ENCODE peak calls at places on chromosome 1, in five cellular contexts. F is heart left ventricle, D is esophagus muscularis mucosa, Z is tibial nerve, B is uterus. M is an unnamed sample.

GRCh38 chr1:186272486-186272885 is 102.6 kb downstream of the TPR start:
- DNase-seq in F (no peak), Z (no peak), D (no peak), B (no peak), M (no peak)

GRCh38 chr1:101366513-101367215 is 129.8 kb downstream of the S1PR1 start:
- DNase-seq in D (peak; percentile 17), Z (no peak), F (no peak), B (no peak), M (no peak)

GRCh38 chr1:54134301-54134700 is 18.5 kb downstream of the CDCP2 start:
- DNase-seq in B (no peak), Z (no peak), D (no peak), F (no peak), M (no peak)

GRCh38 chr1:204711947-204712701 is 26.6 kb upstream of the LRRN2 start:
- DNase-seq in F (no peak), B (no peak), D (no peak), Z (no peak), M (no peak)

GRCh38 chr1:39788758-39789570 is at the start of gene BMP8B:
- DNase-seq in F (peak; percentile 81), Z (peak; percentile 44), D (no peak), B (no peak), M (peak; percentile 81)

GRCh38 chr1:210250998-210251679 is 18.5 kb downstream of the SERTAD4 start:
- DNase-seq in F (peak; percentile 66), Z (no peak), B (peak; percentile 64), D (no peak), M (peak; percentile 49)

GRCh38 chr1:6423321-6423999 is 1.1 kb upstream of the ESPN start:
- DNase-seq in F (no peak), B (no peak), D (no peak), Z (no peak), M (peak; percentile 65)

GRCh38 chr1:4685466-4685865 is 31.1 kb downstream of the AJAP1 start:
- DNase-seq in B (no peak), F (peak; percentile 11), Z (no peak), D (no peak), M (no peak)

GRCh38 chr1:83702349-83702748 is 296.6 kb downstream of the TTLL7 start:
- DNase-seq in D (no peak), F (no peak), B (no peak), Z (no peak), M (no peak)

GRCh38 chr1:53047737-53048344 is 14.2 kb upstream of the PODN start:
- DNase-seq in Z (no peak), D (no peak), B (no peak), F (no peak), M (no peak)

GRCh38 chr1:45952072-45952471 is 148.7 kb downstream of the MAST2 start:
- DNase-seq in D (no peak), B (no peak), Z (no peak), F (no peak), M (no peak)

GRCh38 chr1:182359645-182360044 is 31.9 kb downstream of the GLUL start:
- DNase-seq in D (no peak), B (no peak), F (no peak), Z (no peak), M (no peak)

GRCh38 chr1:79252598-79252997 is 246.1 kb upstream of the ADGRL4 start:
- DNase-seq in F (no peak), D (no peak), Z (no peak), B (no peak), M (no peak)

GRCh38 chr1:156101880-156102279 is 12.6 kb upstream of the LMNA start:
- DNase-seq in F (peak; percentile 78), Z (no peak), D (no peak), B (no peak), M (no peak)

GRCh38 chr1:3066250-3066711 is 2.7 kb upstream of the PRDM16 start:
- DNase-seq in B (no peak), Z (no peak), D (no peak), F (peak; percentile 82), M (peak; percentile 72)

GRCh38 chr1:64942648-64943047 is 23.7 kb downstream of the JAK1 start:
- DNase-seq in Z (no peak), D (no peak), F (no peak), B (no peak), M (no peak)

DNA sequence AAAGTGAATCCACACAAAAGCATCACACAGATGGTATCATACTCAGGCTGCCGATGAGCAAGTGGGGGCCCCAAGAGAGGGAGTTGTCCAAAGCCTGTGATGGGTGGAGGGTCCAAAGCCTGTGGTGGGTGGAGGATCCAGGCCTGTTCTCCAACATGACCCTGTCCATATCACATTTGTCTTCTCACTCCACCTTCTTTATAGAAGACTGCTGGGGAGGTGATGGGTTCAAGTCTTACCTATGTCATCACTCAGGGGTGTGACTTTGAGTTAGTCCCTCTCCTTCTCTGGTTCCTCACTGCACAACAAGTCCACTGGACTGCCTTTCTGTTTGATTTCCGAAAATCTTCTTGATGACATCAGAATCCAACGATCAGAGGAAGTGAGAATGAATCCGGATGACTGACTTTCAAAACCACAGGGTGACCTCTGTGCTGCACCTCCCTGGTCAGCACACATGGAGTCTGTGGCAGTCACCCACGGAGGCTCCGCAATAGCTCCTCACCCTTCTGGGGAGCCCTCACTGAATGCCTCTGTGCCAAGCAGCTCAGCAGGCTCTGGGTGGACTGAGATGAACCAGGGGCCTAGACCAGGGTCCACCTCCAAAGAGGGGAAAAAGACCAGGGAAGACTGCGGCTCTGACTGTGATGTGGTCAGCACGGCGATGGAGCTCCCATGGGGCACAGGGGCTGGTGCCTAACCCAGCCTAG is 166.8 kb downstream of the HIVEP3 start:
- DNase-seq in F (no peak), D (no peak), Z (no peak), B (no peak), M (no peak)
- H3K4me1 ChIP-seq in F (no peaks in the 10 kb centered on the region), D (no peaks in the 10 kb centered on the region), Z (no peaks in the 10 kb centered on the region), B (no peaks in the 10 kb centered on the region), M (peaks cover 3% of the 10 kb centered on the region)

DNA sequence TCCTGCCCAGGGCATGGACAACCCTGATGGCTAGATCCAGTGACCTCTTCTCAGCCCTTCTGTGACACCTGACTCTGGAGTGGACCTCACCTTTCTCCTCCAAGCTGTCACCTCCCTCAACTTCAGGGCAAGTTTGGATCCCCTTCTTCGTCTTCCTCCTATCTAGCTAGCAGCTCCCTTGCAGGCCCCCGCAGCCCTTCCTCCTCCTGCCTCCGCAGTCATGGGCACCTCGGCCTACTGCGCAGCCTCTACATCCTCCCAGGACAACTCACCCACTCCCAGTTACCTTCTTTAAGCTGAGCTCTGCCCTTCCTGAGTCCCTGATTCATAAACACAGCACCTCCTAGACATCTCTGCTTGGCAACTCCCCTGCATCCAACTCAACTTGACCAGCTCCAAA is 61.3 kb upstream of the ID3 start:
- DNase-seq in B (no peak), D (no peak), Z (no peak), F (no peak), M (no peak)
- H3K4me1 ChIP-seq in B (no peaks in the 10 kb centered on the region), D (peaks cover 10% of the 10 kb centered on the region), Z (no peaks in the 10 kb centered on the region), F (no peaks in the 10 kb centered on the region), M (no peaks in the 10 kb centered on the region)

GRCh38 chr1:16925635-16926490 is 4.1 kb downstream of the CROCC start:
- DNase-seq in B (no peak), F (peak; percentile 64), D (no peak), Z (no peak), M (no peak)
- H3K4me1 ChIP-seq in B (no peaks in the 10 kb centered on the region), F (no peaks in the 10 kb centered on the region), D (peaks cover 8% of the 10 kb centered on the region), Z (no peaks in the 10 kb centered on the region), M (peaks cover 12% of the 10 kb centered on the region)

GRCh38 chr1:19405195-19405760 is 80.1 kb downstream of the CAPZB start:
- DNase-seq in B (no peak), D (no peak), F (no peak), Z (no peak), M (no peak)
- H3K4me1 ChIP-seq in B (peaks cover 16% of the 10 kb centered on the region), D (peaks cover 98% of the 10 kb centered on the region), F (peaks cover 15% of the 10 kb centered on the region), Z (peaks cover 38% of the 10 kb centered on the region), M (peaks cover 15% of the 10 kb centered on the region)

DNA sequence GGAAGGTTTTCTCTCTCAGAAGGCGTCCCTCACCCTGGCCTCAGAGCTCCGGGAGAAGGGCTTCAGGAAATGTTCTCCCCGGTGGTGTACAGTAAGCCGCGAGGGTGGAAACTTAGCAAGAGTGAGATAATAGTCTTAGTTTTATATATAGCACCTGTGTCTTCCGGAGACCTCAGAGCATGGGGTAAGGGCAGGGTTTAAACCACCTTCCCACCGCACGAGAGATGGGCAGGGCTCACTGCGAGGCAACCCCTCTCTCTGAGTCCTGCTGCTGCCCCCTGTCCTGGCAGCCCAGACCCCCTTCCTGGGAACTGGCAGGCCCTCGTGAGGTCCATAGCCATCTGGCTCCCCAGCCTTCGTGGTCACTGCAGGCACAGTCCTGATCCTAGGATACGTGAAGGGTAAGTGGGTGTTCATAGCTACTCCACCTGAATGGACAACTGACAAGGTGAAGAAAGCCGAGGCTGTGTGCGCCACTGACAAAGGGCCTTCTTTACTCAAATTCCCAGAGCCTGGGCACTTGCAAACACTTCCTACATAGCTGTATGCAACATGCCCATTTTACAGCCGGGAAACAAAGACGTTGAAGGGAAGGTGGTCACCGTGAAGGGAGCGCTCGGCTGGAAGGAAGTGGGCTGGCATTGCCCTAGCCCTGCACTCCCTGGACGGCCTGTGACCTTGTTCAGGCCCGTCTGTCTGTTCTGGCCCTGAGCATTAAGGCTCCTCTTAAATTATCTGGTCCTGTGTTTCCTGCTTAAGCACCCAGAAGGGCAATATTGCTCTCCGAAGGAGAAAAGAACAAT is 26.9 kb downstream of the ITPKB start:
- DNase-seq in Z (no peak), F (no peak), B (no peak), D (no peak), M (no peak)
- H3K4me1 ChIP-seq in Z (peaks cover 36% of the 10 kb centered on the region), F (peaks cover 37% of the 10 kb centered on the region), B (peaks cover 3% of the 10 kb centered on the region), D (peaks cover 92% of the 10 kb centered on the region), M (peaks cover 22% of the 10 kb centered on the region)

GRCh38 chr1:8352886-8353285 is 35.0 kb downstream of the SLC45A1 start:
- DNase-seq in D (no peak), B (peak; percentile 18), Z (no peak), F (no peak), M (no peak)
- H3K4me1 ChIP-seq in D (peaks cover 92% of the 10 kb centered on the region), B (no peaks in the 10 kb centered on the region), Z (peaks cover 36% of the 10 kb centered on the region), F (peaks cover 34% of the 10 kb centered on the region), M (no peaks in the 10 kb centered on the region)

M was measured in lung.